ENCODE peak calls at places on chromosomes 7 and 10, in six cellular contexts. A is activated T-cell treated with anti-CD3 and anti-CD28 coated beads, Interleukin-2, amount 50 U/mL, for 72 hours; L is pancreas; H is NCI-H748 treated with DMSO at 0.1 percent for 48 hours; V is HTR-8/SVneo; Q is NCI-H1417. B is an unnamed sample.
A peak's percentile ranks its signal among the peaks of the same experiment; 100 is the strongest.

GRCh38 chr7:100888529-100888987 is 957 bp downstream of the UFSP1 start:
- DNase-seq in H (no peak), L (no peak), A (no peak), Q (no peak), V (no peak), B (no peak)

GRCh38 chr10:42932735-42933453 is 144.0 kb upstream of the RET start:
- DNase-seq in H (no peak), A (peak; percentile 40), Q (no peak), L (no peak), V (no peak), B (no peak)

GRCh38 chr10:42933454-42934340 is 143.2 kb upstream of the RET start:
- DNase-seq in H (peak; percentile 47), L (no peak), A (peak; percentile 23), V (no peak), Q (no peak), B (no peak)

GRCh38 chr7:130207642-130208041 is at the start of gene SSMEM1:
- DNase-seq in A (no peak), V (peak; percentile 5), Q (no peak), L (no peak), H (no peak), B (peak; percentile 8)

GRCh38 chr7:13508586-13508985 is 480.9 kb downstream of the ETV1 start:
- DNase-seq in L (no peak), H (no peak), A (no peak), V (no peak), Q (no peak), B (no peak)

GRCh38 chr7:19413444-19413965 is 268.3 kb upstream of the FERD3L start:
- DNase-seq in L (no peak), H (peak; percentile 23), A (no peak), Q (no peak), V (no peak), B (no peak)

GRCh38 chr7:5223646-5224340 is 33.8 kb downstream of the WIPI2 start:
- DNase-seq in Q (no peak), L (no peak), H (no peak), A (no peak), V (no peak), B (no peak)

GRCh38 chr7:31883761-31884164 is 186.4 kb downstream of the PDE1C start:
- DNase-seq in A (no peak), Q (no peak), V (peak; percentile 32), H (no peak), L (no peak), B (no peak)

GRCh38 chr7:131276190-131276589 is 51.5 kb upstream of the MKLN1 start:
- DNase-seq in Q (no peak), L (no peak), H (no peak), V (no peak), A (no peak), B (no peak)

B was measured in Panc1.